ENCODE peak calls at places on chromosome 19, in eight cellular contexts. I, B, K, G, T, M, X and N are unnamed samples.

GRCh38 chr19:5949792-5950305 is 28.1 kb downstream of the RANBP3 start:
- DNase-seq in X (peak), G (peak), T (no peak), B (no peak), M (no peak), K (peak), I (peak), N (no peak)

GRCh38 chr19:7489609-7490044 is 792 bp upstream of the PEX11G start:
- DNase-seq in K (no peak), G (no peak), X (no peak), T (no peak), I (no peak), B (no peak), M (no peak), N (no peak)

GRCh38 chr19:30225615-30226463 is 146.3 kb upstream of the ZNF536 start:
- DNase-seq in K (no peak), B (no peak), X (no peak), M (no peak), G (no peak), T (no peak), I (no peak), N (no peak)

GRCh38 chr19:54172764-54173699 is at the start of gene TMC4:
- DNase-seq in K (no peak), B (no peak), T (peak), M (no peak), I (no peak), X (peak), G (no peak), N (no peak)

GRCh38 chr19:7280940-7281666 is 13.1 kb downstream of the INSR start:
- DNase-seq in X (no peak), G (no peak), B (no peak), T (no peak), K (no peak), I (no peak), M (no peak), N (no peak)

GRCh38 chr19:30224689-30225606 is 147.2 kb upstream of the ZNF536 start:
- DNase-seq in X (no peak), G (no peak), I (no peak), T (no peak), B (no peak), M (no peak), K (no peak), N (no peak)

GRCh38 chr19:43634516-43634876 is 5.2 kb downstream of the CADM4 start:
- DNase-seq in I (no peak), K (no peak), G (no peak), X (no peak), T (no peak), B (no peak), M (no peak), N (no peak)

GRCh38 chr19:46716013-46716671 is 772 bp downstream of the PRKD2 start:
- DNase-seq in B (peak), I (peak), T (peak), K (no peak), G (no peak), X (no peak), M (no peak), N (no peak)

GRCh38 chr19:42132030-42132628 is at the start of gene POU2F2:
- DNase-seq in T (no peak), X (no peak), B (peak), G (peak), M (peak), K (peak), I (peak), N (no peak)

GRCh38 chr19:3479819-3480215 is 508 bp downstream of the SMIM24 start:
- DNase-seq in X (no peak), B (peak), I (no peak), K (no peak), M (no peak), G (peak), T (no peak), N (no peak)

GRCh38 chr19:34067861-34068271 is 104.4 kb upstream of the LSM14A start:
- DNase-seq in B (no peak), M (no peak), I (no peak), K (no peak), X (no peak), G (no peak), T (peak), N (no peak)

GRCh38 chr19:52946322-52947310 is 16.1 kb downstream of the ZNF816 start:
- DNase-seq in I (peak), T (no peak), X (peak), K (no peak), G (no peak), B (no peak), M (no peak), N (no peak)

GRCh38 chr19:11963566-11964355 is 1.1 kb upstream of the ZNF763 start:
- DNase-seq in M (peak), G (peak), T (peak), I (peak), K (peak), B (peak), X (peak), N (peak)

GRCh38 chr19:33395561-33396550 is 22.3 kb downstream of the CEBPG start:
- DNase-seq in I (peak), M (peak), T (no peak), G (no peak), X (no peak), K (no peak), B (no peak), N (no peak)

GRCh38 chr19:11373166-11373884 is 1.1 kb upstream of the SWSAP1 start:
- DNase-seq in I (no peak), M (no peak), X (peak), T (peak), G (no peak), B (no peak), K (no peak), N (no peak)

GRCh38 chr19:49635530-49636229 is 4.3 kb downstream of the RRAS start:
- DNase-seq in G (no peak), K (no peak), B (no peak), T (no peak), M (no peak), I (no peak), X (no peak), N (no peak)

GRCh38 chr19:48353682-48354081 is 10.1 kb downstream of the TMEM143 start:
- DNase-seq in X (no peak), K (no peak), T (no peak), I (no peak), G (no peak), B (no peak), M (no peak), N (no peak)

GRCh38 chr19:2727640-2727944 is 6.4 kb upstream of the DIRAS1 start:
- DNase-seq in G (no peak), I (peak), X (no peak), B (no peak), M (no peak), T (no peak), K (no peak), N (no peak)

GRCh38 chr19:6020166-6020967 is 42.4 kb upstream of the RANBP3 start:
- DNase-seq in B (no peak), G (no peak), M (no peak), T (no peak), K (no peak), X (peak), I (no peak), N (no peak)

GRCh38 chr19:2544576-2545415 is 68.9 kb downstream of the GADD45B start:
- DNase-seq in T (no peak), X (no peak), B (no peak), G (no peak), K (no peak), M (no peak), I (peak), N (no peak)

GRCh38 chr19:49437231-49437630 is 4.1 kb downstream of the SLC17A7 start:
- DNase-seq in I (no peak), X (no peak), K (no peak), M (no peak), T (no peak), B (no peak), G (no peak), N (no peak)

GRCh38 chr19:18401580-18402112 is 4.2 kb upstream of the LRRC25 start:
- DNase-seq in I (peak), K (no peak), X (no peak), G (no peak), M (no peak), B (no peak), T (peak), N (no peak)

GRCh38 chr19:6503407-6504201 is 1.5 kb upstream of the TUBB4A start:
- DNase-seq in G (no peak), M (no peak), B (no peak), I (peak), K (no peak), T (no peak), X (no peak), N (no peak)

GRCh38 chr19:57249329-57249728 is 8.9 kb downstream of the ZNF805 start:
- DNase-seq in G (no peak), T (peak), B (no peak), X (no peak), I (no peak), K (no peak), M (no peak), N (no peak)

GRCh38 chr19:5075603-5076002 is 106.7 kb downstream of the KDM4B start:
- DNase-seq in X (no peak), K (no peak), M (no peak), G (no peak), I (no peak), T (no peak), B (peak), N (no peak)

GRCh38 chr19:56477429-56478338 is 539 bp upstream of the ZNF667 start:
- DNase-seq in T (peak), X (no peak), I (peak), G (peak), M (no peak), K (no peak), B (no peak), N (peak)

GRCh38 chr19:16509141-16510061 is 13.2 kb downstream of the C19orf44 start:
- DNase-seq in B (no peak), X (no peak), K (no peak), M (no peak), T (no peak), G (no peak), I (peak), N (no peak)

GRCh38 chr19:29271341-29271740 is 58.4 kb upstream of the UQCRFS1 start:
- DNase-seq in G (no peak), T (no peak), I (no peak), K (no peak), X (no peak), M (no peak), B (no peak), N (no peak)